ENCODE peak calls at places on chromosomes 5 and 9, in six cellular contexts. Y, D, S, Z, T and F are unnamed samples.

GRCh38 chr5:13034048-13034447 is 910.4 kb downstream of the DNAH5 start:
- DNase-seq in Y (no peak), S (no peak), T (no peak), D (no peak), Z (no peak), F (no peak)

GRCh38 chr9:18825775-18826174 is 207.2 kb downstream of the SAXO1 start:
- DNase-seq in D (no peak), Z (no peak), S (no peak), Y (no peak), T (no peak), F (no peak)

GRCh38 chr9:121082075-121082474 is 7.3 kb downstream of the CNTRL start:
- DNase-seq in S (no peak), D (no peak), Y (no peak), T (no peak), Z (no peak), F (no peak)

GRCh38 chr5:54667136-54667535 is 149.6 kb downstream of the SNX18 start:
- DNase-seq in T (no peak), D (no peak), Y (no peak), Z (no peak), S (no peak), F (no peak)

GRCh38 chr5:114010362-114010761 is 351.5 kb upstream of the KCNN2 start:
- DNase-seq in Y (peak), D (peak), S (no peak), T (no peak), Z (no peak), F (peak)

GRCh38 chr5:150402901-150403342 is 9.8 kb downstream of the CD74 start:
- DNase-seq in T (no peak), S (no peak), D (no peak), Y (no peak), Z (no peak), F (no peak)

GRCh38 chr5:115069087-115069968 is 100.4 kb downstream of the TRIM36 start:
- DNase-seq in S (peak), Y (peak), T (peak), Z (no peak), D (peak), F (peak)

GRCh38 chr9:126301985-126302603 is 24.5 kb upstream of the MVB12B start:
- DNase-seq in D (peak), T (peak), Y (peak), S (peak), Z (peak), F (no peak)

GRCh38 chr9:89375181-89375760 is 57.0 kb downstream of the SECISBP2 start:
- DNase-seq in D (no peak), S (no peak), Y (no peak), T (no peak), Z (no peak), F (no peak)

GRCh38 chr9:122158202-122158601 is 1.4 kb downstream of the NDUFA8 start:
- DNase-seq in Z (no peak), Y (no peak), D (no peak), T (peak), S (peak), F (no peak)

GRCh38 chr9:16074962-16075361 is 522.1 kb downstream of the CCDC171 start:
- DNase-seq in Y (peak), T (no peak), Z (no peak), D (no peak), S (no peak), F (no peak)

GRCh38 chr5:112077180-112077579 is 320.2 kb upstream of the NREP start:
- DNase-seq in D (peak), Y (no peak), Z (no peak), T (no peak), S (no peak), F (peak)

GRCh38 chr9:94613003-94613402 is 19.4 kb upstream of the FBP2 start:
- DNase-seq in Z (no peak), D (no peak), T (no peak), Y (no peak), S (no peak), F (no peak)

GRCh38 chr9:131942076-131942720 is 137.5 kb downstream of the MED27 start:
- DNase-seq in Z (no peak), T (no peak), D (no peak), S (no peak), Y (peak), F (no peak)

GRCh38 chr5:161414037-161414436 is 132.5 kb downstream of the GABRB2 start:
- DNase-seq in T (no peak), S (no peak), Y (no peak), Z (no peak), D (no peak), F (no peak)

GRCh38 chr5:98309785-98310566 is 463.5 kb upstream of the RGMB start:
- DNase-seq in Y (peak), D (peak), S (no peak), Z (no peak), T (no peak), F (peak)

GRCh38 chr9:70901013-70901412 is 220.4 kb downstream of the TRPM3 start:
- DNase-seq in Z (no peak), D (no peak), S (no peak), T (no peak), Y (no peak), F (no peak)

GRCh38 chr5:59698774-59699173 is 194.8 kb downstream of the PDE4D start:
- DNase-seq in Z (no peak), S (peak), D (no peak), Y (no peak), T (no peak), F (no peak)

GRCh38 chr5:146118325-146118724 is 12.9 kb upstream of the PLAC8L1 start:
- DNase-seq in S (no peak), Y (no peak), Z (no peak), T (no peak), D (no peak), F (no peak)

GRCh38 chr5:134406390-134406789 is 5.3 kb downstream of the CDKN2AIPNL start:
- DNase-seq in Z (no peak), D (no peak), Y (peak), S (no peak), T (no peak), F (no peak)

GRCh38 chr5:145953202-145953601 is 16.8 kb downstream of the SH3RF2 start:
- DNase-seq in T (no peak), Z (no peak), S (no peak), D (no peak), Y (no peak), F (no peak)

GRCh38 chr9:31615964-31616363 is 768.5 kb upstream of the ACO1 start:
- DNase-seq in D (no peak), S (no peak), Z (no peak), T (no peak), Y (no peak), F (no peak)

GRCh38 chr5:125485003-125485641 is 738.7 kb upstream of the ZNF608 start:
- DNase-seq in Y (peak), S (peak), Z (no peak), T (no peak), D (peak), F (peak)

GRCh38 chr5:115190388-115190787 is 20.7 kb upstream of the TRIM36 start:
- DNase-seq in S (no peak), Y (no peak), Z (no peak), T (no peak), D (no peak), F (no peak)

GRCh38 chr9:101369286-101369685 is 15.5 kb downstream of the BAAT start:
- DNase-seq in D (no peak), T (no peak), Y (no peak), S (no peak), Z (no peak), F (no peak)

GRCh38 chr5:119453045-119453383 is 717 bp downstream of the HSD17B4 start:
- DNase-seq in S (peak), D (no peak), Y (peak), Z (no peak), T (peak), F (no peak)

GRCh38 chr5:120615967-120616645 is 152.0 kb downstream of the PRR16 start:
- DNase-seq in Z (no peak), S (no peak), Y (peak), T (no peak), D (peak), F (peak)

GRCh38 chr5:111584651-111585050 is 72.3 kb upstream of the STARD4 start:
- DNase-seq in Z (no peak), D (no peak), Y (peak), S (peak), T (no peak), F (no peak)

GRCh38 chr5:135339623-135340022 is 59.4 kb downstream of the MACROH2A1 start:
- DNase-seq in D (no peak), T (no peak), S (no peak), Y (no peak), Z (no peak), F (no peak)

GRCh38 chr5:51377151-51378060 is 5.8 kb upstream of the ISL1 start:
- DNase-seq in T (no peak), Y (no peak), D (no peak), S (peak), Z (no peak), F (no peak)

GRCh38 chr9:106752581-106752980 is 110.4 kb upstream of the ZNF462 start:
- DNase-seq in D (no peak), Z (no peak), S (peak), T (no peak), Y (no peak), F (no peak)

GRCh38 chr9:124285903-124286291 is 28.1 kb downstream of the NEK6 start:
- DNase-seq in Y (peak), S (no peak), Z (no peak), T (peak), D (peak), F (peak)

GRCh38 chr5:98414938-98415337 is 358.5 kb upstream of the RGMB start:
- DNase-seq in Y (peak), T (no peak), S (no peak), D (peak), Z (no peak), F (peak)

GRCh38 chr9:5449521-5450359 is 602 bp upstream of the CD274 start:
- DNase-seq in S (no peak), D (no peak), Z (no peak), T (no peak), Y (no peak), F (no peak)

GRCh38 chr5:160083501-160083900 is 35.7 kb downstream of the PWWP2A start:
- DNase-seq in D (no peak), S (no peak), Z (no peak), Y (peak), T (no peak), F (no peak)

GRCh38 chr9:87119328-87119881 is 172.1 kb upstream of the GAS1 start:
- DNase-seq in Y (peak), D (peak), Z (no peak), T (peak), S (peak), F (peak)

GRCh38 chr9:133275105-133276000 is at the start of gene ABO:
- DNase-seq in S (peak), D (no peak), Z (no peak), T (peak), Y (no peak), F (no peak)
- H3K4me3 ChIP-seq in S (peak), D (no peak), Z (peak), T (peak), Y (no peak), F (no peak)

DNA sequence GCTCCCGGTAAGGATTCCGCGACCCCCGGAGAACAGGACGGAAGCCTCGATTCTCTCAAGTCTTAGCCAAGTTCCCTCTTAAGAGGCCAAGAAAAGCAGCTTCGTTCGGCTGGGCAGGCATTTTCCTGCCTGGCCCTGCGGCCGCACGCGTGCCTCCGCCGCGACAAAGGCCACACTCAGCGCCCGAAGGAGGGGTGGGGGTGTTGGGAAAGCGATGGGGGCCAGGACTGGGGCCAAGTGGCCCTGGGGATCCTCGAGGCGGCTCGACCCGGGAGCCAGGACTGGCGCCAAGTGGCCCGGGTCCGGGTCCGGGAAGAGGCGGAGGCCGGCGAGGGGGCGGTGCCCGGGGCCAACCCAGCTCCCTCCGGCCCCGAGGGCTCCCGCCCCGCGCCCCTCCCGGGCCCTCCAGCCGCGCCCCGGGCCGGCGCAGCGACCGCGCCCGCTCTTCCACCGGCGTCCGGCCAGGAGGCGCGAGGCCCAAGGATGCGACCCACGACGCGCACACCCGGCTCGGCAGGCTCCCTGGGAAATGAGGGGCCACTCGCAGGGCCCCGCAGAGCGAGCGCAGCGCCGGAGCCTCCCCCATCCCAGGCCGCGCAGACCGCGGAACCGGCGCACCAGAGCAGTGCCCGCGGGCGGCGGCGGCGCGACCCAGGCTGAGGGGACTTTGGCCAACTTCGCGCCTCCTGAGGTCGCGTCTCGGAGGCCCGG is 758 bp downstream of the VAV2 start:
- DNase-seq in D (no peak), T (no peak), Y (no peak), S (no peak), Z (no peak), F (no peak)
- H3K4me3 ChIP-seq in D (peak), T (peak), Y (peak), S (peak), Z (peak), F (peak)

DNA sequence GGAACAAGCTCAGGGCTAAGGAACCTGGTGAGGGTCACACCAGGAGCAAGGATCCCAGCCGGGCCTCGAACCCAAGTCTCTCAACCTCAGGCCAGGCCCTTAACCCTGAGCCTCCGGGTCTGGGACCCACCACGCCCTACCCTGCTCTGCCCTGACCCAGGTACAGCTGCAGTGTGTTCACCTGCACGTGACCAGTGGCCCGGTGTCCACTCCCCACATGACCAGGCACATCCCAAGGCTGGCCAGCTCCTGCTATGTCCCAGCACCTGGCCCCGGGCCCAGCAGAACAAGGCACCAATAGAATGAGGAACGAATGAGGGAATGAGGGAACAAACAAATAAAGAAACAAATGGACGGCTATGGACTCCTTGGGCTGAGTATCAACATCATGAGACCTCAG is 112.0 kb upstream of the SARDH start:
- DNase-seq in Y (no peak), D (no peak), Z (no peak), T (no peak), S (no peak), F (no peak)
- H3K4me3 ChIP-seq in Y (no peak), D (no peak), Z (no peak), T (no peak), S (no peak), F (no peak)

DNA sequence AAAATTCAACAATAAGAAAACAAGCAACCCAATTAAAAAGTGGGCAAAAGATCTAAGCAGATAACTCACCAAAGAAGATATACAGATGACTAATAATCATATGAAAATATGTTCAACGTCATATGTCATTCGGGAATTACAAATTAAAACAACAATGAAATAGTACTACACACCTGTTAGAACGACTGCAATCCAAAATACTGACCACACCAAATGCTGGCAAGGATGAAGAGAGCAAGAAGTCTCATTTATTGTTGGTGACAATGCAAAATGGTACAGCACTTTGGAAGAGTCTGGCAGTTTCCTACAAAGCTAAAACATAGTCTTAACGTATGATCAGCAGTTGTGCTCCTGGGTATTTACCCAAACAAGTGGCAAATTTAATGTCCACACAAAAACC is 37.5 kb downstream of the NDUFS4 start:
- DNase-seq in Y (no peak), Z (no peak), D (no peak), S (no peak), T (no peak), F (no peak)
- H3K4me3 ChIP-seq in Y (no peak), Z (no peak), D (no peak), S (no peak), T (no peak), F (no peak)

GRCh38 chr5:15645376-15645775 is 145.4 kb downstream of the FBXL7 start:
- DNase-seq in T (no peak), Y (peak), Z (no peak), D (no peak), S (no peak), F (no peak)
- H3K4me3 ChIP-seq in T (no peak), Y (no peak), Z (no peak), D (no peak), S (no peak), F (no peak)

GRCh38 chr5:74576941-74577456 is 63.5 kb downstream of the ENC1 start:
- DNase-seq in T (no peak), Y (peak), Z (no peak), S (no peak), D (peak), F (no peak)
- H3K4me3 ChIP-seq in T (no peak), Y (no peak), Z (peak), S (no peak), D (no peak), F (no peak)

GRCh38 chr5:27473300-27474053 is 435.1 kb upstream of the CDH9 start:
- DNase-seq in S (peak), Y (no peak), T (no peak), Z (no peak), D (no peak), F (no peak)

GRCh38 chr5:27474054-27474323 is 435.6 kb upstream of the CDH9 start:
- DNase-seq in Z (no peak), S (no peak), D (no peak), Y (no peak), T (no peak), F (no peak)

GRCh38 chr5:27472875-27473274 is 434.5 kb upstream of the CDH9 start:
- DNase-seq in D (no peak), T (no peak), Y (no peak), Z (no peak), S (no peak), F (no peak)

GRCh38 chr5:27474395-27474794 is 436.0 kb upstream of the CDH9 start:
- DNase-seq in T (no peak), S (no peak), Z (no peak), Y (no peak), D (no peak), F (no peak)

DNA sequence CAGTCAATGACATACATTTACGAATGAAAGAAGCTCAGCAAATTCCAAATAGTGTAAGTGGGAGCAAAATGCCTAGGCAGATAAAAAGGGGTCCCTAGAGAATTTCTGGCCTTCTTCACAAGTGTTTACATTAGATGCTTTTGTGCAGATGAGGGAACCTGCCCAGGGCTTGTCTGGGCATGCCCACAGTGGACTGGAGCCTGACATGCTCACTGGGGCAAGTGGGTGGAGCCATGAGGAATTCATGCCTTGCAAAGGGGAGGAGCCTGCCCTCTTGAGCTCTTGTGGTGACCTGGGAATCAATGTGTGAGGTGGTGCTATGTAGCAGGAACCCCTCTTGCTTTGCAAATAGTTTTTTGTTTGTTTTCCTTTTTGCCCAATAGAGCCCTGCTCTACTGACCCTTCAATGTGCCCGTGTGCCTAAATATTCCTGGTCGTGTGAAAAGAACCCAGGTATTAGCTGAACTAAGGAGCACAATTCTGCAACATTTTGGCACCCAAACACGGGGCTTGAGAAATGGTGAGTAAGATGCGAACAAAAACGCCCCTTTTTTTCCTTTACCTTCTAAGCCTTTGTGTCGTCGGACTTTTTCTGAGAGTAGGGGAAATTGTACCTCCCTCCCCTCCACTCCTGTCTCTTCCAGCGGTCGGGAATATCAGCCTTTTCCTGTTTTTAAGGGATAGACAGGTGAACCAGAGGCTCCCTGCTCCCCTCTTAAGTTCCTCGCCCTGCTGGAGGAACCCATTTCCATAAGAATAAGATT is 433.8 kb upstream of the CDH9 start:
- DNase-seq in S (peak), T (peak), Z (no peak), Y (peak), D (no peak), F (peak)
- H3K4me3 ChIP-seq in S (peak), T (no peak), Z (no peak), Y (peak), D (no peak), F (peak)

GRCh38 chr9:136656795-136657611 is 5.7 kb upstream of the EGFL7 start:
- DNase-seq in S (no peak), Z (no peak), T (no peak), D (no peak), Y (no peak), F (no peak)

GRCh38 chr9:136656339-136656738 is 6.4 kb upstream of the EGFL7 start:
- DNase-seq in D (no peak), Y (no peak), T (no peak), S (no peak), Z (no peak), F (no peak)

GRCh38 chr9:136659861-136660784 is 2.6 kb upstream of the EGFL7 start:
- DNase-seq in S (no peak), Z (no peak), Y (no peak), D (no peak), T (no peak), F (no peak)

GRCh38 chr9:136658849-136659535 is 3.7 kb upstream of the EGFL7 start:
- DNase-seq in T (no peak), S (no peak), D (no peak), Y (no peak), Z (no peak), F (no peak)

GRCh38 chr9:136657975-136658848 is 4.5 kb upstream of the EGFL7 start:
- DNase-seq in Z (no peak), Y (no peak), D (no peak), T (no peak), S (no peak), F (no peak)
- H3K4me3 ChIP-seq in Z (peak), Y (no peak), D (no peak), T (no peak), S (no peak), F (no peak)

DNA sequence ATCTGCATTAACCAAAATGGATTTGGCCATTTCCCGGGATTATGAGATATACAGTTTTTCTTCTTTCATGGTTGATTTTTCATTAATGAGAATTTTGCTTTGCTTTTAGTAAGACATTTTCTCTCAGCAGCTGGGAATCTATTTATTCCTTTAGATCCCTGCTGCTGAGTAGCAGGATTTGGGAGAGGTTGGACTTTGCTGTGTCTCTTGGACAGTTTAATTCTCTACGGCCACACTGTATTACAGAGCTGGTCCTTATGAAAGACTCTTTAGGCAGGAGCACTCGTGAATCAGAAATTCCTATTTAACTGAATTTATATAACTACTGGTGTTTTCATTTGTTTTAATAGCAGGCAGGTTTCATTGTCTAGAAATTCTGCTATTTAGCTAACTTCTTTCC is 1.6 kb downstream of the UNC13B start:
- DNase-seq in Z (no peak), S (no peak), Y (no peak), T (no peak), D (no peak), F (no peak)
- H3K4me3 ChIP-seq in Z (peak), S (peak), Y (peak), T (no peak), D (no peak), F (no peak)